ENCODE peak calls at places on chromosomes 13 and 19, in seven cellular contexts. One of them, this sample, is unnamed.

GRCh38 chr13:25137624-25137892 is 34.5 kb downstream of the AMER2 start:
- DNase-seq in T-helper 22 cell: no peak
- DNase-seq in cardiac muscle cell: no peak
- DNase-seq in CD8-positive, alpha-beta T cell: no peak
- DNase-seq in RWPE1: no peak
- DNase-seq in HEK293T: no peak
- DNase-seq in mesothelial cell of epicardium: no peak
- DNase-seq in this sample: no peak

GRCh38 chr19:7242601-7243258 is 51.5 kb downstream of the INSR start:
- DNase-seq in cardiac muscle cell: no peak
- DNase-seq in CD8-positive, alpha-beta T cell: no peak
- DNase-seq in mesothelial cell of epicardium: no peak
- DNase-seq in RWPE1: no peak
- DNase-seq in T-helper 22 cell: no peak
- DNase-seq in HEK293T: no peak
- DNase-seq in this sample: no peak

GRCh38 chr13:65111223-65111622 is 2118.9 kb downstream of the PCDH9 start:
- DNase-seq in CD8-positive, alpha-beta T cell: no peak
- DNase-seq in T-helper 22 cell: no peak
- DNase-seq in cardiac muscle cell: no peak
- DNase-seq in RWPE1: no peak
- DNase-seq in mesothelial cell of epicardium: no peak
- DNase-seq in HEK293T: no peak
- DNase-seq in this sample: no peak

GRCh38 chr19:12868540-12869112 is 12.6 kb downstream of the DNASE2 start:
- DNase-seq in cardiac muscle cell: no peak
- DNase-seq in mesothelial cell of epicardium: no peak
- DNase-seq in T-helper 22 cell: no peak
- DNase-seq in HEK293T: no peak
- DNase-seq in RWPE1: peak; percentile 68
- DNase-seq in CD8-positive, alpha-beta T cell: no peak
- DNase-seq in this sample: no peak

GRCh38 chr13:62324842-62325241 is 909.2 kb upstream of the PCDH20 start:
- DNase-seq in mesothelial cell of epicardium: no peak
- DNase-seq in HEK293T: no peak
- DNase-seq in T-helper 22 cell: no peak
- DNase-seq in CD8-positive, alpha-beta T cell: no peak
- DNase-seq in RWPE1: no peak
- DNase-seq in cardiac muscle cell: no peak
- DNase-seq in this sample: no peak

GRCh38 chr19:43624933-43625332 is 5.5 kb upstream of the ZNF428 start:
- DNase-seq in HEK293T: no peak
- DNase-seq in cardiac muscle cell: peak; percentile 62
- DNase-seq in RWPE1: no peak
- DNase-seq in T-helper 22 cell: peak; percentile 74
- DNase-seq in mesothelial cell of epicardium: no peak
- DNase-seq in CD8-positive, alpha-beta T cell: peak; percentile 75
- DNase-seq in this sample: peak; percentile 56

GRCh38 chr19:58277748-58278147 is 1.0 kb upstream of the ZNF8 start:
- DNase-seq in mesothelial cell of epicardium: no peak
- DNase-seq in CD8-positive, alpha-beta T cell: no peak
- DNase-seq in cardiac muscle cell: no peak
- DNase-seq in HEK293T: no peak
- DNase-seq in RWPE1: no peak
- DNase-seq in T-helper 22 cell: no peak
- DNase-seq in this sample: no peak

GRCh38 chr19:10861118-10861651 is 10.2 kb upstream of the CARM1 start:
- DNase-seq in HEK293T: no peak
- DNase-seq in mesothelial cell of epicardium: no peak
- DNase-seq in cardiac muscle cell: peak; percentile 31
- DNase-seq in RWPE1: no peak
- DNase-seq in T-helper 22 cell: no peak
- DNase-seq in CD8-positive, alpha-beta T cell: no peak
- DNase-seq in this sample: no peak

GRCh38 chr19:43331435-43332010 is 22.0 kb upstream of the CD177 start:
- DNase-seq in HEK293T: no peak
- DNase-seq in RWPE1: no peak
- DNase-seq in CD8-positive, alpha-beta T cell: no peak
- DNase-seq in cardiac muscle cell: no peak
- DNase-seq in T-helper 22 cell: no peak
- DNase-seq in mesothelial cell of epicardium: no peak
- DNase-seq in this sample: no peak

GRCh38 chr13:94707400-94708021 is 4.8 kb downstream of the SOX21 start:
- DNase-seq in cardiac muscle cell: no peak
- DNase-seq in HEK293T: peak; percentile 70
- DNase-seq in RWPE1: peak; percentile 13
- DNase-seq in mesothelial cell of epicardium: no peak
- DNase-seq in T-helper 22 cell: no peak
- DNase-seq in CD8-positive, alpha-beta T cell: no peak
- DNase-seq in this sample: no peak

GRCh38 chr13:43805071-43805468 is 18.3 kb upstream of the ENOX1 start:
- DNase-seq in CD8-positive, alpha-beta T cell: no peak
- DNase-seq in HEK293T: no peak
- DNase-seq in RWPE1: peak; percentile 92
- DNase-seq in T-helper 22 cell: no peak
- DNase-seq in cardiac muscle cell: no peak
- DNase-seq in mesothelial cell of epicardium: no peak
- DNase-seq in this sample: no peak

GRCh38 chr19:47675271-47675670 is 38.0 kb upstream of the EHD2 start:
- DNase-seq in RWPE1: no peak
- DNase-seq in HEK293T: no peak
- DNase-seq in cardiac muscle cell: no peak
- DNase-seq in CD8-positive, alpha-beta T cell: no peak
- DNase-seq in mesothelial cell of epicardium: no peak
- DNase-seq in T-helper 22 cell: no peak
- DNase-seq in this sample: no peak

This sample was measured in NT2/D1.